ENCODE peak calls at places on chromosomes 7 and 10, in eight cellular contexts. T, U, W, S, G, M, Z and Y are unnamed samples. For H3K36me3, the result is how much of the 10 kb centered on the place peaks cover.

GRCh38 chr7:109549461-109549860 is 979.8 kb downstream of the DNAJB9 start:
- DNase-seq in Z (no peak), T (no peak), S (no peak), M (no peak), W (no peak), G (no peak), U (peak), Y (no peak)

GRCh38 chr7:132609222-132609621 is 33.0 kb upstream of the PLXNA4 start:
- DNase-seq in M (no peak), Z (no peak), S (no peak), W (no peak), T (no peak), G (no peak), U (no peak), Y (no peak)

GRCh38 chr10:10870523-10871241 is 147.0 kb upstream of the CELF2 start:
- DNase-seq in W (no peak), M (no peak), U (no peak), S (no peak), Z (no peak), G (peak), T (peak), Y (peak)

GRCh38 chr7:83842894-83843293 is 194.0 kb upstream of the SEMA3E start:
- DNase-seq in W (no peak), G (no peak), T (no peak), U (no peak), M (no peak), S (no peak), Z (no peak), Y (no peak)

GRCh38 chr7:133718131-133718530 is 409.0 kb upstream of the LRGUK start:
- DNase-seq in T (no peak), Z (no peak), M (no peak), W (no peak), S (no peak), U (no peak), G (no peak), Y (no peak)

GRCh38 chr7:115054478-115055122 is 132.7 kb downstream of the MDFIC start:
- DNase-seq in G (no peak), T (no peak), U (no peak), Z (no peak), M (no peak), S (no peak), W (no peak), Y (no peak)

GRCh38 chr10:75788394-75789205 is 357.2 kb downstream of the LRMDA start:
- DNase-seq in U (peak), M (peak), G (peak), Z (no peak), T (peak), S (no peak), W (peak), Y (no peak)

GRCh38 chr7:107404740-107405537 is 64.9 kb upstream of the GPR22 start:
- DNase-seq in Z (no peak), M (no peak), G (no peak), U (peak), T (peak), S (no peak), W (peak), Y (no peak)

GRCh38 chr7:14748461-14748860 is 154.1 kb downstream of the DGKB start:
- DNase-seq in G (peak), S (peak), M (no peak), W (peak), Z (no peak), U (peak), T (no peak), Y (peak)

GRCh38 chr10:48842231-48842630 is 97.4 kb downstream of the LRRC18 start:
- DNase-seq in Z (no peak), T (no peak), U (no peak), S (no peak), G (no peak), W (no peak), M (no peak), Y (no peak)

GRCh38 chr10:62594093-62594520 is 210.4 kb upstream of the ADO start:
- DNase-seq in G (peak), T (peak), U (peak), S (peak), Z (peak), M (peak), W (peak), Y (peak)

GRCh38 chr7:124101173-124101768 is 68.4 kb upstream of the TMEM229A start:
- DNase-seq in G (peak), U (peak), Z (no peak), W (peak), M (peak), T (peak), S (peak), Y (no peak)

GRCh38 chr7:11760372-11760771 is 71.6 kb downstream of the THSD7A start:
- DNase-seq in M (no peak), W (no peak), U (no peak), T (peak), G (no peak), S (no peak), Z (no peak), Y (peak)

GRCh38 chr10:43055991-43056567 is 20.8 kb upstream of the RET start:
- DNase-seq in S (no peak), G (no peak), W (no peak), U (no peak), M (no peak), Z (no peak), T (peak), Y (no peak)

GRCh38 chr7:124723012-124723411 is 42.6 kb downstream of the GPR37 start:
- DNase-seq in S (peak), W (peak), M (no peak), G (peak), U (peak), T (peak), Z (no peak), Y (peak)

GRCh38 chr7:31114593-31115343 is 62.7 kb downstream of the ADCYAP1R1 start:
- DNase-seq in G (peak), Z (no peak), T (peak), U (peak), M (no peak), W (peak), S (no peak), Y (peak)

GRCh38 chr10:4141471-4141870 is 356.5 kb upstream of the KLF6 start:
- DNase-seq in S (no peak), M (no peak), G (peak), W (no peak), T (peak), Z (no peak), U (peak), Y (peak)

GRCh38 chr10:13987472-13987871 is 343.3 kb downstream of the FRMD4A start:
- DNase-seq in M (no peak), G (peak), Z (no peak), T (no peak), S (no peak), U (peak), W (peak), Y (peak)

GRCh38 chr10:20013991-20014750 is 197.9 kb downstream of the PLXDC2 start:
- DNase-seq in W (no peak), G (no peak), S (no peak), T (no peak), U (no peak), M (no peak), Z (no peak), Y (no peak)

GRCh38 chr7:121872831-121873764 is at the start of gene PTPRZ1:
- DNase-seq in Z (peak), W (no peak), G (peak), M (peak), S (no peak), T (peak), U (peak), Y (peak)

GRCh38 chr7:24290004-24290641 is 6.1 kb downstream of the NPY start:
- DNase-seq in Z (no peak), S (peak), U (peak), G (peak), M (peak), T (peak), W (peak), Y (peak)

GRCh38 chr10:114547466-114547865 is 110.6 kb downstream of the ABLIM1 start:
- DNase-seq in G (no peak), T (no peak), Z (no peak), M (no peak), S (no peak), U (peak), W (no peak), Y (no peak)

GRCh38 chr10:101710064-101710695 is 15.2 kb upstream of the FBXW4 start:
- DNase-seq in W (no peak), T (peak), S (no peak), M (no peak), G (no peak), Z (no peak), U (peak), Y (no peak)

GRCh38 chr10:99484626-99485581 is 47.8 kb upstream of the NKX2-3 start:
- DNase-seq in T (peak), U (no peak), S (no peak), G (no peak), Z (no peak), M (no peak), W (peak), Y (no peak)

GRCh38 chr7:142468871-142469652 is 211.2 kb upstream of the PRSS58 start:
- DNase-seq in M (no peak), W (no peak), Z (no peak), U (no peak), S (no peak), T (no peak), G (no peak), Y (no peak)

GRCh38 chr10:14543048-14543903 is 212.6 kb upstream of the FRMD4A start:
- DNase-seq in G (no peak), U (no peak), S (no peak), W (no peak), M (no peak), T (peak), Z (no peak), Y (no peak)

GRCh38 chr10:60611291-60611747 is 167.0 kb upstream of the CDK1 start:
- DNase-seq in M (no peak), T (peak), W (peak), S (peak), Z (no peak), G (peak), U (peak), Y (peak)

GRCh38 chr10:113666682-113667252 is 2.9 kb upstream of the NRAP start:
- DNase-seq in M (no peak), W (no peak), G (peak), T (no peak), Z (no peak), U (no peak), S (no peak), Y (no peak)

GRCh38 chr10:85036661-85037060 is 708.3 kb downstream of the CCSER2 start:
- DNase-seq in T (no peak), S (no peak), G (no peak), W (no peak), U (no peak), Z (no peak), M (no peak), Y (no peak)

GRCh38 chr10:21946946-21947345 is 56.6 kb downstream of the DNAJC1 start:
- DNase-seq in M (no peak), Z (no peak), U (no peak), S (no peak), T (no peak), G (no peak), W (no peak), Y (no peak)

DNA sequence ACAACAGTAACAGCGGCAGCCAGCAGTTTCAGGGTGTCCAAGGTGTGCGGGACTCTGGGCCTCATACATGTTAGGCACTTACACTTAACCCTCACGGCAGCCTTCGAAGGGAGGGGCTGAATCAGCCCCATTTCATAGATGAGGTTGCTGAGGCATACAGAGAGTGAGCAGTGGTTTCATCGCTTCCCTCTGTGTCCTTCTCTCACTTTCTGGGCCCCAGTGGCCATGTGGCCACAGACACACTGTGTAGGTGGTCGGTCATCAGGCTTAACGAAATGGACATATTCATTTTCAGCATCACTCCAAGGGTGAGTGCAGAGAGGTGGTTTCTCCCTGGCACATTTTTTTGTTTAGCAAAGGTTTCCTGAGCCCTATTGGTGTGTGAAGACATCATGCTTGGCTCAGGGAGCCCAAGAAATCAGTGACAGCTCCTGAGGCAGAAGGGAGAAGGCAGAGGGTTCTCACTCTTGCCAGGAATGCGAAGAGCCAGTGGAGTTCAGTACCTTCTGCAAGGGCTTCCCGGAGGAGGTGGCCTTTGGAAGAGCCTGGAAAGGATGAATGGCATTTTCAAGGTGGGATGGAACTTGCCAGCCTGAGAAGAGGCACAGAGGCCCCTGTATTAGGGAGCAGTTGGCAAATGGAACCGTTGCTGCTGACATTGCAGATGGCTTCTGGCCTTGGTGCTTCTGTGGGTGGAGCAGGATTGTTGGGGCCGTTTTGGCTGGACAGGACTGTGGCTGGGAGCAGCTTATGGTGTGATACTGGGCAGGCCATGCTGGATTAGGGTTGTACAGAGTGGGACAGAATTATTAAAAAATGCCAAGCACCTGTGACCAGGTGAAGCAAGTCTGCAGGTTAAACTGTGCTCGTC is 61.7 kb upstream of the PPIF start:
- DNase-seq in G (no peak), Z (no peak), S (no peak), M (no peak), W (no peak), U (no peak), T (no peak), Y (no peak)
- H3K36me3 ChIP-seq in G (half or more), Z (under half), S (under half), M (under half), W (under half), U (under half), T (under half), Y (half or more)

GRCh38 chr7:38002689-38003088 is 82.2 kb downstream of the EPDR1 start:
- DNase-seq in T (no peak), G (no peak), M (no peak), S (no peak), U (no peak), W (no peak), Z (no peak), Y (peak)
- H3K9ac ChIP-seq in T (no peak), G (peak), M (no peak), S (no peak), U (no peak), W (no peak), Z (no peak), Y (peak)

GRCh38 chr7:157686285-157686894 is 349.6 kb downstream of the DNAJB6 start:
- DNase-seq in S (no peak), W (no peak), Z (no peak), U (no peak), M (no peak), G (no peak), T (no peak), Y (no peak)
- H3K36me3 ChIP-seq in S (under half), W (under half), Z (under half), U (under half), M (under half), G (under half), T (under half), Y (under half)

DNA sequence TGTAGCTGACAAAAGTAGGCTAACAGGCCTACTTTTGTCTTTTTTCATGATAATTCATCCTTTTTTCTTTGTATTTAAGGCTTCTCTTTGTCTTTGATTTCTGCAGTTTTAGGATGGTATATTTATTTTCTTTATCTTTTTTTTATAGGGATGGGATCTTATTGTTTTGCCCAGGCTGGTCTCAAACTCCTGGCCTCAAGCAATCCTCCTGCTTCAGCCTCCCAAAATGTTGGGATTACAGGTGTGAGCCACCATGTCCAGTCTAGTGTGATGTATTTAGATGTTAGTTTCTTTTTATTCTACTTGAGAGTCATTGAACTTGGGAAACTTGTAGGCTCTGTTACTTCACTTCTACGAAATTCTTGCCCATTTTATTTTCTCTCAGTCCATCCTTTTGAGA is 35.4 kb downstream of the TRIM24 start:
- DNase-seq in T (no peak), G (no peak), Z (no peak), S (no peak), M (no peak), W (no peak), U (no peak), Y (no peak)
- H3K9ac ChIP-seq in T (no peak), G (no peak), Z (no peak), S (no peak), M (no peak), W (no peak), U (no peak), Y (no peak)

GRCh38 chr7:44391746-44392617 is 66.6 kb upstream of the CAMK2B start:
- DNase-seq in G (no peak), W (no peak), Z (no peak), T (no peak), M (peak), S (no peak), U (no peak), Y (no peak)
- H3K36me3 ChIP-seq in G (half or more), W (under half), Z (under half), T (under half), M (under half), S (under half), U (under half), Y (half or more)

GRCh38 chr7:73895626-73896025 is 34.7 kb downstream of the TMEM270 start:
- DNase-seq in G (no peak), S (no peak), M (no peak), W (no peak), T (no peak), Z (no peak), U (no peak), Y (no peak)
- H3K9ac ChIP-seq in G (peak), S (no peak), M (no peak), W (no peak), T (no peak), Z (no peak), U (no peak), Y (peak)

GRCh38 chr7:127891144-127891543 is 140.1 kb downstream of the LRRC4 start:
- DNase-seq in G (peak), M (no peak), U (no peak), W (no peak), T (peak), Z (no peak), S (no peak), Y (peak)

GRCh38 chr7:127890726-127891125 is 140.5 kb downstream of the LRRC4 start:
- DNase-seq in M (no peak), G (no peak), W (no peak), T (no peak), S (no peak), Z (no peak), U (no peak), Y (no peak)

GRCh38 chr7:127888411-127888810 is 142.8 kb downstream of the LRRC4 start:
- DNase-seq in M (no peak), G (no peak), S (no peak), W (no peak), U (peak), T (no peak), Z (no peak), Y (no peak)

GRCh38 chr7:127888825-127889224 is 142.4 kb downstream of the LRRC4 start:
- DNase-seq in Z (no peak), W (no peak), S (no peak), U (no peak), M (no peak), T (no peak), G (no peak), Y (no peak)

GRCh38 chr7:127889677-127890076 is 141.6 kb downstream of the LRRC4 start:
- DNase-seq in U (no peak), Z (no peak), M (no peak), S (no peak), G (no peak), W (no peak), T (no peak), Y (no peak)
- H3K36me3 ChIP-seq in U (under half), Z (under half), M (under half), S (under half), G (under half), W (under half), T (under half), Y (under half)

GRCh38 chr10:71213127-71213616 is 802 bp downstream of the UNC5B start:
- DNase-seq in M (peak), S (peak), W (peak), U (peak), G (peak), T (peak), Z (no peak), Y (peak)
- H3K9ac ChIP-seq in M (peak), S (peak), W (no peak), U (no peak), G (peak), T (peak), Z (peak), Y (peak)

GRCh38 chr10:133306941-133307379 is 1.7 kb downstream of the TUBGCP2 start:
- DNase-seq in T (no peak), S (no peak), Z (no peak), W (no peak), M (no peak), U (no peak), G (no peak), Y (no peak)

GRCh38 chr10:133299738-133300137 is 8.9 kb downstream of the TUBGCP2 start:
- DNase-seq in Z (no peak), W (no peak), U (no peak), T (no peak), M (no peak), S (no peak), G (no peak), Y (no peak)

GRCh38 chr10:133302230-133302629 is 6.4 kb downstream of the TUBGCP2 start:
- DNase-seq in S (no peak), M (no peak), G (no peak), Z (no peak), T (no peak), W (no peak), U (no peak), Y (no peak)

GRCh38 chr10:133306097-133306476 is 2.6 kb downstream of the TUBGCP2 start:
- DNase-seq in U (no peak), Z (no peak), M (no peak), G (no peak), S (no peak), W (no peak), T (peak), Y (no peak)

GRCh38 chr10:133303206-133303605 is 5.5 kb downstream of the TUBGCP2 start:
- DNase-seq in S (no peak), T (no peak), Z (no peak), G (no peak), M (no peak), W (no peak), U (no peak), Y (no peak)
- H3K36me3 ChIP-seq in S (under half), T (under half), Z (under half), G (half or more), M (under half), W (under half), U (under half), Y (under half)